ENCODE peak calls at places on chromosomes 2 and 18, in five cellular contexts. N is fibroblast of pulmonary artery, U is GM13977, J is Daoy, A is NCI-H1436. S is an unnamed sample.

GRCh38 chr2:236665572-236666118 is 96.0 kb downstream of the ACKR3 start:
- DNase-seq in J (peak; percentile 14), A (no peak), U (no peak), N (no peak), S (no peak)

GRCh38 chr2:95024306-95024880 is 1.1 kb upstream of the MAL start:
- DNase-seq in J (no peak), N (no peak), U (no peak), A (no peak), S (no peak)

GRCh38 chr2:216994231-216994997 is 134.6 kb upstream of the TNP1 start:
- DNase-seq in J (no peak), N (no peak), U (no peak), A (no peak), S (no peak)

GRCh38 chr18:50933684-50934083 is 34.2 kb upstream of the ELAC1 start:
- DNase-seq in U (no peak), J (no peak), N (no peak), A (no peak), S (no peak)

GRCh38 chr18:46719388-46719787 is 37.5 kb downstream of the ST8SIA5 start:
- DNase-seq in U (no peak), J (no peak), N (no peak), A (no peak), S (no peak)

GRCh38 chr2:5560981-5561380 is 131.2 kb upstream of the SOX11 start:
- DNase-seq in A (no peak), J (peak; percentile 82), N (peak; percentile 0), U (no peak), S (no peak)

GRCh38 chr2:290090-290722 is 2.3 kb upstream of the ALKAL2 start:
- DNase-seq in A (peak; percentile 44), N (peak; percentile 82), J (peak; percentile 86), U (peak; percentile 51), S (no peak)

GRCh38 chr2:203650860-203651613 is 55.4 kb upstream of the CD28 start:
- DNase-seq in N (peak; percentile 81), U (peak; percentile 41), A (peak; percentile 19), J (peak; percentile 36), S (peak; percentile 6)

GRCh38 chr18:39604836-39605235 is 2039.2 kb upstream of the CELF4 start:
- DNase-seq in U (no peak), N (peak; percentile 75), J (no peak), A (no peak), S (no peak)

GRCh38 chr2:14577843-14578242 is 54.7 kb upstream of the LRATD1 start:
- DNase-seq in J (no peak), N (no peak), A (no peak), U (no peak), S (no peak)

GRCh38 chr2:58834404-58834803 is 593.3 kb upstream of the FANCL start:
- DNase-seq in A (no peak), U (no peak), N (peak; percentile 39), J (peak; percentile 19), S (no peak)

GRCh38 chr2:103230813-103231212 is 469.0 kb downstream of the TMEM182 start:
- DNase-seq in A (no peak), N (no peak), J (no peak), U (no peak), S (no peak)

GRCh38 chr2:176508374-176508773 is 239.1 kb downstream of the MTX2 start:
- DNase-seq in J (no peak), A (no peak), N (no peak), U (no peak), S (no peak)

GRCh38 chr18:27661320-27662049 is 476.4 kb upstream of the CHST9 start:
- DNase-seq in J (no peak), U (no peak), A (no peak), N (no peak), S (peak; percentile 50)

GRCh38 chr2:101806123-101806522 is 108.6 kb downstream of the MAP4K4 start:
- DNase-seq in N (peak; percentile 85), U (peak; percentile 19), J (peak; percentile 86), A (no peak), S (no peak)

GRCh38 chr2:10243926-10244270 is 58.8 kb upstream of the HPCAL1 start:
- DNase-seq in A (no peak), U (no peak), J (no peak), N (no peak), S (no peak)

GRCh38 chr2:226979004-226979403 is 143.2 kb downstream of the RHBDD1 start:
- DNase-seq in U (no peak), J (no peak), A (no peak), N (no peak), S (no peak)

GRCh38 chr2:237700583-237701032 is 73.2 kb downstream of the LRRFIP1 start:
- DNase-seq in N (peak; percentile 86), U (no peak), J (peak; percentile 85), A (peak; percentile 58), S (no peak)

GRCh38 chr2:50729306-50730105 is 302.4 kb downstream of the NRXN1 start:
- DNase-seq in U (no peak), N (no peak), A (peak; percentile 80), J (no peak), S (peak; percentile 86)

GRCh38 chr2:224982910-224983688 is 59.2 kb downstream of the DOCK10 start:
- DNase-seq in U (peak; percentile 23), A (no peak), J (no peak), N (peak; percentile 71), S (no peak)

GRCh38 chr18:46261799-46262198 is 157.6 kb downstream of the HAUS1 start:
- DNase-seq in A (no peak), J (no peak), N (no peak), U (no peak), S (no peak)

GRCh38 chr2:129888896-129889295 is 90.6 kb upstream of the RAB6C start:
- DNase-seq in N (peak; percentile 2), U (no peak), J (peak; percentile 8), A (no peak), S (no peak)

GRCh38 chr18:7945882-7946281 is 378.8 kb downstream of the PTPRM start:
- DNase-seq in A (no peak), J (peak; percentile 64), U (no peak), N (peak; percentile 87), S (no peak)

GRCh38 chr2:222708274-222708710 is 36.8 kb downstream of the MOGAT1 start:
- DNase-seq in A (peak; percentile 52), U (peak; percentile 38), J (peak; percentile 77), N (peak; percentile 80), S (peak; percentile 45)

GRCh38 chr2:127149384-127149783 is 42.4 kb upstream of the BIN1 start:
- DNase-seq in A (no peak), J (peak; percentile 66), U (no peak), N (peak; percentile 90), S (no peak)

GRCh38 chr2:47569658-47570398 is 166.9 kb downstream of the MSH2 start:
- DNase-seq in U (peak; percentile 68), A (peak; percentile 32), N (peak; percentile 17), J (peak; percentile 28), S (peak; percentile 51)

GRCh38 chr2:199019898-199020507 is 437.7 kb downstream of the SATB2 start:
- DNase-seq in J (peak; percentile 38), A (peak; percentile 35), N (peak; percentile 20), U (peak; percentile 6), S (peak; percentile 8)

GRCh38 chr2:35184471-35184870 is 1171.1 kb upstream of the CRIM1 start:
- DNase-seq in U (no peak), N (no peak), J (no peak), A (no peak), S (no peak)

GRCh38 chr2:54428401-54428800 is 27.7 kb upstream of the SPTBN1 start:
- DNase-seq in N (peak; percentile 31), J (no peak), U (no peak), A (no peak), S (no peak)

GRCh38 chr18:41871229-41872000 is 83.6 kb upstream of the PIK3C3 start:
- DNase-seq in N (no peak), A (no peak), J (no peak), U (no peak), S (no peak)

GRCh38 chr18:51603551-51603950 is 406.1 kb upstream of the MEX3C start:
- DNase-seq in A (peak; percentile 51), J (no peak), U (no peak), N (no peak), S (no peak)

GRCh38 chr2:148909114-148909513 is 34.1 kb downstream of the KIF5C start:
- DNase-seq in N (no peak), U (no peak), J (peak; percentile 72), A (no peak), S (no peak)

GRCh38 chr2:155054712-155055111 is 356.2 kb downstream of the KCNJ3 start:
- DNase-seq in U (no peak), J (no peak), A (no peak), N (no peak), S (no peak)

GRCh38 chr2:124978597-124978996 is 953.5 kb downstream of the CNTNAP5 start:
- DNase-seq in N (no peak), U (no peak), A (no peak), J (no peak), S (no peak)

GRCh38 chr18:21680148-21680547 is 24.4 kb downstream of the ABHD3 start:
- DNase-seq in U (no peak), A (no peak), N (no peak), J (no peak), S (no peak)

GRCh38 chr2:136126021-136126420 is 8.1 kb upstream of the CXCR4 start:
- DNase-seq in U (no peak), J (no peak), N (no peak), A (peak; percentile 28), S (no peak)

GRCh38 chr2:44940053-44940494 is 1.4 kb upstream of the SIX3 start:
- DNase-seq in J (no peak), A (no peak), U (no peak), N (no peak), S (no peak)

GRCh38 chr2:191012845-191013616 is 940 bp downstream of the STAT1 start:
- DNase-seq in A (no peak), U (no peak), N (peak; percentile 57), J (no peak), S (no peak)

GRCh38 chr18:12253517-12254136 is 534 bp upstream of the CIDEA start:
- DNase-seq in U (no peak), J (no peak), N (no peak), A (no peak), S (no peak)

S was measured in NCI-H2171.